ENCODE peak calls at places on chromosomes 13 and 19, in six cellular contexts. T is H1, O is H9, C is mesendoderm, Y is mesenchymal stem cell, H is IMR-90. S is an unnamed sample.

GRCh38 chr13:105336706-105337582 is 1198.5 kb downstream of the EFNB2 start:
- DNase-seq in H (peak), T (no peak), C (peak), Y (no peak), O (no peak), S (no peak)

GRCh38 chr13:67277581-67277980 is 47.4 kb upstream of the PCDH9 start:
- DNase-seq in O (no peak), H (no peak), C (no peak), Y (no peak), T (no peak), S (no peak)

GRCh38 chr19:42301646-42302204 is at the start of gene PRR19:
- DNase-seq in O (no peak), C (peak), T (no peak), H (no peak), Y (no peak), S (no peak)

GRCh38 chr13:91748416-91749089 is 350.1 kb downstream of the GPC5 start:
- DNase-seq in C (no peak), T (no peak), Y (no peak), H (no peak), O (no peak), S (no peak)

GRCh38 chr13:100100115-100100879 is 11.4 kb downstream of the PCCA start:
- DNase-seq in T (no peak), H (peak), Y (peak), O (no peak), C (no peak), S (no peak)

GRCh38 chr13:47241446-47241845 is 344.6 kb upstream of the HTR2A start:
- DNase-seq in O (peak), T (no peak), C (peak), Y (no peak), H (no peak), S (no peak)

GRCh38 chr19:54674021-54674617 is 11.3 kb downstream of the LILRB4 start:
- DNase-seq in O (no peak), T (no peak), H (no peak), C (peak), Y (no peak), S (no peak)

GRCh38 chr13:79307433-79307861 is 98.6 kb downstream of the RBM26 start:
- DNase-seq in T (no peak), Y (no peak), O (no peak), H (peak), C (no peak), S (no peak)

GRCh38 chr13:42968906-42969305 is 23.1 kb downstream of the EPSTI1 start:
- DNase-seq in Y (no peak), T (peak), O (peak), H (no peak), C (peak), S (no peak)

GRCh38 chr13:49996951-49997895 is at the start of gene TRIM13:
- DNase-seq in O (peak), C (peak), T (peak), Y (peak), H (peak), S (peak)

GRCh38 chr13:85608255-85608829 is 190.9 kb downstream of the SLITRK6 start:
- DNase-seq in H (no peak), O (peak), C (no peak), T (peak), Y (no peak), S (no peak)

GRCh38 chr19:4624301-4624700 is 15.0 kb upstream of the TNFAIP8L1 start:
- DNase-seq in O (no peak), Y (no peak), C (no peak), H (no peak), T (no peak), S (no peak)

GRCh38 chr13:78655906-78656305 is 3.0 kb downstream of the OBI1 start:
- DNase-seq in C (no peak), O (no peak), H (no peak), Y (no peak), T (no peak), S (no peak)

GRCh38 chr13:45446181-45446580 is 18.6 kb upstream of the COG3 start:
- DNase-seq in O (no peak), H (peak), T (no peak), C (no peak), Y (no peak), S (no peak)

GRCh38 chr13:24165746-24166145 is 5.2 kb downstream of the SPATA13 start:
- DNase-seq in H (peak), O (no peak), C (no peak), Y (peak), T (no peak), S (no peak)

GRCh38 chr13:114199961-114200672 is 21.1 kb downstream of the CFAP97D2 start:
- DNase-seq in Y (no peak), T (no peak), O (no peak), C (no peak), H (no peak), S (no peak)

GRCh38 chr13:35987572-35988513 is 143.3 kb downstream of the DCLK1 start:
- DNase-seq in C (no peak), H (no peak), O (peak), T (peak), Y (no peak), S (no peak)

GRCh38 chr13:46057251-46058015 is 4.9 kb upstream of the ZC3H13 start:
- DNase-seq in H (peak), O (no peak), T (no peak), Y (peak), C (peak), S (no peak)

GRCh38 chr13:20801704-20802103 is 27.9 kb upstream of the EEF1AKMT1 start:
- DNase-seq in O (no peak), T (no peak), H (no peak), C (no peak), Y (no peak), S (no peak)

GRCh38 chr13:28819046-28819747 is 942 bp upstream of the MTUS2 start:
- DNase-seq in T (peak), O (no peak), C (peak), H (peak), Y (peak), S (peak)

GRCh38 chr19:56217039-56217949 is 15.2 kb downstream of the ZSCAN5C start:
- DNase-seq in T (peak), H (peak), Y (no peak), C (peak), O (peak), S (no peak)

GRCh38 chr19:38401148-38401547 is 1.7 kb upstream of the FAM98C start:
- DNase-seq in H (peak), T (no peak), Y (peak), C (peak), O (no peak), S (no peak)

GRCh38 chr13:51453959-51454703 is 1.3 kb upstream of the INTS6 start:
- DNase-seq in C (peak), H (peak), Y (peak), T (no peak), O (no peak), S (peak)

GRCh38 chr13:33633701-33634525 is 184.0 kb upstream of the RFC3 start:
- DNase-seq in C (peak), Y (peak), T (no peak), O (no peak), H (peak), S (no peak)

GRCh38 chr13:77386046-77386445 is 59.2 kb upstream of the MYCBP2 start:
- DNase-seq in C (no peak), T (no peak), O (no peak), Y (no peak), H (no peak), S (no peak)

GRCh38 chr19:4310247-4311121 is 6.1 kb downstream of the FSD1 start:
- DNase-seq in C (peak), T (peak), O (peak), Y (no peak), H (no peak), S (no peak)

GRCh38 chr13:45331981-45332830 is 8.8 kb downstream of the TPT1 start:
- DNase-seq in T (no peak), O (no peak), H (peak), Y (peak), C (no peak), S (no peak)

GRCh38 chr13:108508263-108508662 is 121.1 kb upstream of the MYO16 start:
- DNase-seq in C (peak), T (no peak), Y (peak), O (peak), H (peak), S (peak)

GRCh38 chr19:36775768-36776167 is 3.2 kb upstream of the ZNF850 start:
- DNase-seq in T (no peak), O (no peak), H (no peak), C (no peak), Y (no peak), S (no peak)

GRCh38 chr19:53634768-53635167 is 3.0 kb downstream of the DPRX start:
- DNase-seq in O (no peak), Y (no peak), C (no peak), H (no peak), T (no peak), S (no peak)

GRCh38 chr19:13839938-13840750 is 36.8 kb upstream of the NANOS3 start:
- DNase-seq in O (peak), T (no peak), C (no peak), H (peak), Y (peak), S (no peak)

GRCh38 chr19:13842294-13843103 is 34.4 kb upstream of the NANOS3 start:
- DNase-seq in H (peak), C (peak), T (no peak), O (peak), Y (peak), S (no peak)

GRCh38 chr19:13843104-13843921 is 33.6 kb upstream of the NANOS3 start:
- DNase-seq in T (peak), C (peak), H (peak), O (peak), Y (peak), S (no peak)

GRCh38 chr19:13840751-13841338 is 36.1 kb upstream of the NANOS3 start:
- DNase-seq in T (no peak), Y (no peak), H (no peak), C (no peak), O (no peak), S (no peak)

GRCh38 chr19:13841339-13842293 is 35.3 kb upstream of the NANOS3 start:
- DNase-seq in H (no peak), Y (peak), O (peak), C (no peak), T (no peak), S (no peak)
- H2BK120ac ChIP-seq in H (peak), Y (peak), O (no peak), C (no peak), T (peak), S (no peak)

DNA sequence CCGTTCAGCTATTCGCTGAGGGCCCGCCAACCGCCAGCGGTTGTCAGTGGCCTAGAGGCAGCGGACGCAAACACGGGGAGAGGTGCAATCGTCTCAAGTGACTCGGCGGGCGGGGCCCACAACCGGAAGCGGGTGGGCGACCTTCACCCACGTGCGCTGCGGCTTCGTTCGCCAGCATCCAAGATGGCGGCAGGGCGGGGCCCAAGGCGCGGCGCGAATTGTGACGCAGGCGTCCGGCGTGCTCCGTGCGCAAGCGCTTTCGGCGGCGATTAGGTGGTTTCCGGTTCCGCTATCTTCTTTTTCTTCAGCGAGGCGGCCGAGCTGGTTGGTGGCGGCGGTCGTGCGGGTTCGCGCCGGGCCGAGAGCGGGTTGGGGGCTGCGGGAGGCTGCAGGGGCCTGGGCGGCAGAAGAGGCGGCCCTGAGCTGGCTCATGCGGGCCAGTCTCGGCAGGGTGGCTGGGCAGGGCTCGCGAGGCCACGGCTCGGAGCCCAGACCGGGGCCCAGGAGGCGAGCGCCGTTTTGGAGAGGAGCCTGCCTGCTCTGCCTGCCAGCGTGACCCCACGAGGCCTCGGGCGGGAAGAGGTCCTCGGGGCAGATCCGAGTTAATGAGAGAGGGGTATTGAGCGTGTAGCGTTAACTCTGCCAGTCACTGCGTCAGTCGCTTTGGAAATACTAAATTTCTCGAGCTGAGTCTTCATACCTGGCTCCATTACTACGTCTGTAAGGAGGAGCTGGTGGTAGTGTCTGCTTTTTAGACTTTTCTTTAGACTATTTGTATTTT is at the start of gene UBA52:
- DNase-seq in H (peak), T (peak), Y (peak), O (peak), C (peak), S (peak)
- H2AK5ac ChIP-seq in H (peak), T (peak), Y (peak), O (no peak), C (no peak), S (peak)

GRCh38 chr19:49677901-49678674 is 1.0 kb downstream of the PRMT1 start:
- DNase-seq in T (peak), C (peak), Y (peak), H (peak), O (peak), S (peak)

GRCh38 chr19:49676690-49677231 is 310 bp upstream of the PRMT1 start:
- DNase-seq in O (peak), H (peak), Y (peak), C (peak), T (peak), S (peak)

GRCh38 chr19:49678970-49679831 is 2.1 kb downstream of the PRMT1 start:
- DNase-seq in C (no peak), Y (no peak), H (no peak), T (no peak), O (no peak), S (no peak)

GRCh38 chr19:49677232-49677881 is at the start of gene PRMT1:
- DNase-seq in T (peak), O (peak), H (no peak), C (peak), Y (no peak), S (no peak)

DNA sequence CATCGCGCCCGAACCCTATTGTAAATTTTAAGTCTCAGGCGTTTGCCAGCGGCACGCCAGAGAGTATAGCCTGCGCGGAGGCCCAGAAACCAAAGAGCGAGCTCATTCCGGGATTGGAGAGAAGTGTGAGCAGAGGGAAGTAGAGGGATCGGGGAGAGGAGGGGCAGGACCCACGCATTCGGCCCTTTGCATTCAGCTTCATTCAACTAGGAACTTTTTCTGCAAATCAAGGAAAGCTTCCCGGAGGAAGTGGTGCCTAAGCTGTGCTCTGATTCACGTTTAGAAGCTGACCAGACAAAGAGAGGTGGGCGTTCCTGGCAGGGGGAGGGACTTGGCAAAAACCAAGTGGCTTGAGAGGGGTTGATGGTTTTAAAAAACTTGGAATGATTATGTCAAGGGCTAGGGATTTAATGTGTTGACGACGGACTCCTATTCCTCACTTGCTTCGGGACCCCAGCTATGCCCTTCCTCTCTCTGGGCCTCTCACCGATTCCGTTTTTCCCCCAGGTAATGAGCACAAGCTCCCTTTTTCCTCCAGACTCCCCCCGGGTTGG is 858 bp upstream of the PRMT1 start:
- DNase-seq in H (peak), C (peak), Y (peak), O (peak), T (no peak), S (peak)
- H3K4ac ChIP-seq in H (peak), C (peak), Y (no peak), O (no peak), T (peak), S (no peak)

GRCh38 chr13:30804474-30804873 is 69.1 kb downstream of the ALOX5AP start:
- DNase-seq in H (no peak), Y (no peak), T (no peak), O (no peak), C (no peak), S (no peak)

GRCh38 chr13:30805132-30805537 is 69.8 kb downstream of the ALOX5AP start:
- DNase-seq in T (no peak), H (no peak), O (no peak), Y (no peak), C (no peak), S (no peak)

GRCh38 chr13:30805603-30806011 is 70.3 kb downstream of the ALOX5AP start:
- DNase-seq in C (peak), Y (no peak), H (peak), O (no peak), T (no peak), S (no peak)

GRCh38 chr13:30802501-30802900 is 67.2 kb downstream of the ALOX5AP start:
- DNase-seq in O (no peak), H (no peak), T (no peak), C (no peak), Y (no peak), S (no peak)

GRCh38 chr13:30802953-30803478 is 67.7 kb downstream of the ALOX5AP start:
- DNase-seq in O (peak), T (peak), C (peak), Y (peak), H (peak), S (peak)
- H2BK120ac ChIP-seq in O (no peak), T (no peak), C (no peak), Y (no peak), H (peak), S (no peak)

GRCh38 chr19:17112271-17112670 is 36.7 kb downstream of the MYO9B start:
- DNase-seq in C (no peak), O (no peak), H (no peak), Y (no peak), T (no peak), S (no peak)

GRCh38 chr19:17109300-17109699 is 33.7 kb downstream of the MYO9B start:
- DNase-seq in C (no peak), T (no peak), O (no peak), Y (no peak), H (no peak), S (no peak)

GRCh38 chr19:17109962-17110598 is 34.5 kb downstream of the MYO9B start:
- DNase-seq in O (no peak), C (no peak), T (no peak), Y (no peak), H (no peak), S (no peak)

GRCh38 chr19:17111766-17112165 is 36.2 kb downstream of the MYO9B start:
- DNase-seq in C (no peak), T (no peak), O (no peak), H (no peak), Y (no peak), S (no peak)

GRCh38 chr19:17110599-17110966 is 35.0 kb downstream of the MYO9B start:
- DNase-seq in Y (no peak), H (no peak), O (no peak), T (no peak), C (no peak), S (no peak)
- H2AK5ac ChIP-seq in Y (no peak), H (peak), O (no peak), T (peak), C (no peak), S (no peak)

GRCh38 chr19:16584825-16585801 is 12.9 kb upstream of the SLC35E1 start:
- DNase-seq in H (no peak), O (no peak), T (no peak), C (no peak), Y (no peak), S (no peak)
- H3K4ac ChIP-seq in H (no peak), O (no peak), T (no peak), C (no peak), Y (peak), S (no peak)

DNA sequence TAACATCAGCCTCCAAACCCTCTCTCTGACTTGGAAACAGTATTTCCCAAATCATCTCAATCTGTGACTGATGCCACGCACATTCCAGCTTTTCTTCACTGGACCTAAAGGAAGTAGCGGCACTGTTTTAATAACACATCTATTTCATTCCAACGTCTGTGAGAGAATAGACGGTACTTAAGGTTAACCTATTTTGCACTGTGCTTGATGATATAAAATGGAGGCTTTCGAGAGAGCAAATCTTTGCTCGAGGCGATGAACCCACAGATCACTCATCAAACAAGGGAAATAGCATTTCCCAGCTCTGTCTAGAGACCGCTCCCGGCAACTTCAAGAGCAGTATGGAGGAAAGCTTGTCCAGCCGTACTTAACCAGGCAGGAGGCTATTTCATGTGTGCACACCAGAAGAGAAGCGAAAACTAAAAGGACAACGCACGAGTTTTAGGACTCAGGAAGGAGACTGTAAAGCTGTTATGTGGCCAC is 2.9 kb downstream of the UBL3 start:
- DNase-seq in C (peak), O (no peak), T (no peak), Y (peak), H (peak), S (no peak)
- H2BK120ac ChIP-seq in C (no peak), O (no peak), T (no peak), Y (no peak), H (peak), S (no peak)

GRCh38 chr19:45575216-45575615 is 9.4 kb downstream of the OPA3 start:
- DNase-seq in C (no peak), H (no peak), T (no peak), Y (peak), O (no peak), S (no peak)

GRCh38 chr19:45574526-45574925 is 10.1 kb downstream of the OPA3 start:
- DNase-seq in H (no peak), C (no peak), O (no peak), Y (no peak), T (no peak), S (no peak)

GRCh38 chr19:45578861-45579260 is 5.7 kb downstream of the OPA3 start:
- DNase-seq in Y (no peak), T (no peak), H (no peak), O (no peak), C (no peak), S (no peak)

GRCh38 chr19:45577111-45577905 is 7.3 kb downstream of the OPA3 start:
- DNase-seq in Y (peak), O (no peak), T (no peak), C (peak), H (peak), S (no peak)

GRCh38 chr19:45576682-45577081 is 7.9 kb downstream of the OPA3 start:
- DNase-seq in H (no peak), O (no peak), T (no peak), C (no peak), Y (no peak), S (no peak)
- H2AK5ac ChIP-seq in H (peak), O (no peak), T (no peak), C (no peak), Y (peak), S (no peak)

GRCh38 chr13:30803791-30804190 is 68.4 kb downstream of the ALOX5AP start:
- DNase-seq in O (no peak), Y (no peak), H (no peak), C (no peak), T (no peak), S (no peak)
- H3K4ac ChIP-seq in O (no peak), Y (peak), H (peak), C (no peak), T (no peak), S (peak)

S was measured in neuronal stem cell.